ENCODE peak calls at places on chromosomes 11 and 22, in seven cellular contexts. M, Z, P, K, I, X and R are unnamed samples.

GRCh38 chr11:86497310-86497709 is 122.6 kb downstream of the CCDC81 start:
- DNase-seq in I (no peak), M (no peak), X (no peak), Z (no peak), K (no peak), P (no peak), R (no peak)

GRCh38 chr22:28002181-28002700 is 83.2 kb upstream of the PITPNB start:
- DNase-seq in K (no peak), P (no peak), I (no peak), M (no peak), Z (no peak), X (no peak), R (no peak)

GRCh38 chr11:112877561-112877960 is 83.7 kb upstream of the NCAM1 start:
- DNase-seq in K (no peak), Z (no peak), M (no peak), P (no peak), X (no peak), I (no peak), R (no peak)

GRCh38 chr11:26827567-26828037 is 105.7 kb upstream of the SLC5A12 start:
- DNase-seq in P (no peak), I (no peak), Z (no peak), X (no peak), M (no peak), K (no peak), R (no peak)

GRCh38 chr11:115452245-115452644 is 52.0 kb downstream of the CADM1 start:
- DNase-seq in I (no peak), P (no peak), Z (no peak), M (no peak), X (no peak), K (no peak), R (no peak)

GRCh38 chr11:57899378-57899777 is 124.3 kb upstream of the OR9Q1 start:
- DNase-seq in Z (no peak), P (no peak), K (no peak), X (no peak), M (no peak), I (no peak), R (no peak)

GRCh38 chr11:65871811-65872548 is 620 bp downstream of the EFEMP2 start:
- DNase-seq in Z (no peak), K (no peak), X (no peak), M (peak; percentile 43), I (no peak), P (no peak), R (no peak)

GRCh38 chr11:47991266-47991830 is 11.0 kb downstream of the PTPRJ start:
- DNase-seq in Z (no peak), I (no peak), P (no peak), M (no peak), K (no peak), X (peak; percentile 44), R (peak; percentile 65)

DNA sequence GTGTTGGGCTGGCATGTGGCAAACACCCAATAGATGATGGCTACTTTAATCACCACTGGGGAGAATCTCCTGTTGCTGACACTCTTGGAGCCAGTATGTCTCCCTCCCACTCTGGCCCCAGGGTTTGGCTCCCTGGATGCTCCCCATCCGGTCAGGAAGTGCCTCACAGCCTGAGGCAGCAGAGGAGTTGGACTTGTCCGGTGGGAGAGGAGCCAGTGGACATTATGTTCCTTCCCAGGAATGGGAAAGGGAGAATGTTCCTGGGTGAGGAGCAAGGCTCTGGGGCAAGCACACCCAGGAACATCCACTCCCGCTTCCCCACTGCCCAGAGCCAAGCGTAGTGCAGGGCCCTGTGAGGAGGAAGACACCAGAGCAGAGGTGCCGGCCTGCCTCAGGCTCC is 84.6 kb upstream of the NAV2 start:
- DNase-seq in M (peak; percentile 19), Z (peak; percentile 92), I (no peak), K (no peak), X (peak; percentile 46), P (peak; percentile 64), R (peak; percentile 86)
- TF ChIP-seq POLR2A in M (no peak), Z (no peak), I (no peak), K (no peak), X (no peak), P (no peak), R (peak; percentile 18)

GRCh38 chr11:61477734-61478148 is 30.8 kb upstream of the LRRC10B start:
- DNase-seq in P (peak; percentile 62), I (peak; percentile 47), X (peak; percentile 22), M (peak; percentile 43), Z (no peak), K (peak; percentile 68), R (no peak)
- TF ChIP-seq POLR2A in P (no peak), I (no peak), X (no peak), M (no peak), Z (no peak), K (no peak), R (no peak)

DNA sequence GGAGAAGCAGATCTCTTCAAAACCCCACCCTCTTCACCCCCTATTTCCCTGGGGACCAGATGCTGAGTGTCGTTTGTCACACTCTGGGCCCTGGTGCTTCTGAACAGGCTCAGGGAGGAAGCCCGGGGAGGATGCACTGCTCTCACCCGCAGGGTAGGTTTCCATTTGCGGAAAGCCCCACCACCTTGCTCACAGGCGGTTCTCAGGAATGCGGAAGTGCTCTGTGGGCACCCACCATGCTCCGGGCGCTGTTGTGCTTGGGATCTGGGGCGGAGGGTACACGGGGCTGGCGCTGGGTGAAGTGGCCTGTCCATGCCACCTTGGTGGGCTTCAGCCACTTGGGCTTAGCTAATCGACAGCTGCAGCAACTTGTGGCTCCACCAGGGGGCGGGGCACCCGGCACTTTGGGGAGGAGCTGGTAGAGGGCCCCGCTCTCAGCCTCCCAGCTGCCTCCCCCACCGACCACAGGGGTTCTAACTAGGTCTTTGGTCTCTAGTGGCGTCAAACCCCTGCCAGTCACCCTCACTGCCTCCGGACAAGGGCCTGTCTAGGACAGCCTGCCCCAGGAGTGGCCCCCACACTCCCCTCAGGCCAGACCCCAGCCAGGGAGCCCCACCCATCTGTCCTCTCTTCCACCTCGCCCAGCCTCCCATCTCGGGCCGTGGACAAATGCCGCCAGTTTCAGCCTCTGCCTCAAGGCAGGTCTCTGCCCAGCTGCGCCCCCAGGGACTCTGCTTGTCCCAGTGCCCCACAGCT is 7.4 kb downstream of the NDUFV1 start:
- DNase-seq in Z (peak; percentile 83), M (no peak), I (no peak), X (no peak), K (peak; percentile 81), P (peak; percentile 59), R (peak; percentile 45)
- TF ChIP-seq POLR2A in Z (no peak), M (no peak), I (no peak), X (peak; percentile 22), K (peak; percentile 64), P (no peak), R (no peak)

GRCh38 chr22:30574095-30574981 is at the start of gene GAL3ST1:
- DNase-seq in Z (no peak), M (no peak), X (no peak), K (no peak), P (no peak), I (no peak), R (no peak)
- TF ChIP-seq POLR2A in Z (no peak), M (no peak), X (no peak), K (no peak), P (no peak), I (peak; percentile 31), R (no peak)